ENCODE peak calls at places on chromosomes 7 and 10, in ten cellular contexts. D is lower lobe of right lung; V is cardiac muscle cell; P is dorsolateral prefrontal cortex; S is naive thymus-derived CD4-positive, alpha-beta T cell; K is uterus; C is aorta; Q is right lobe of liver; L is ovary; O is A549. G is an unnamed sample.

GRCh38 chr10:30088178-30088577 is 28.8 kb upstream of the JCAD start:
- DNase-seq in P (no peak), L (no peak), K (peak; percentile 39), D (no peak), O (no peak), S (no peak), V (no peak), C (no peak), Q (no peak), G (no peak)

GRCh38 chr10:71512794-71513379 is 116.2 kb downstream of the CDH23 start:
- DNase-seq in K (no peak), L (no peak), Q (no peak), S (no peak), V (peak; percentile 56), O (no peak), D (peak; percentile 70), C (peak; percentile 43), P (no peak), G (no peak)

GRCh38 chr7:150435047-150435389 is 15.4 kb upstream of the GIMAP8 start:
- DNase-seq in P (no peak), Q (peak; percentile 8), L (no peak), V (no peak), S (no peak), O (no peak), D (no peak), K (no peak), C (no peak), G (no peak)

GRCh38 chr7:122067077-122067476 is 77.0 kb downstream of the AASS start:
- DNase-seq in L (no peak), Q (no peak), S (no peak), K (no peak), P (no peak), O (no peak), D (no peak), C (no peak), V (no peak), G (no peak)

GRCh38 chr10:47253651-47254375 is 46.2 kb upstream of the GDF10 start:
- DNase-seq in Q (peak; percentile 28), V (peak; percentile 28), S (no peak), C (peak; percentile 92), D (no peak), L (no peak), P (no peak), K (no peak), O (no peak), G (peak; percentile 70)

GRCh38 chr10:59625842-59626522 is 83.7 kb downstream of the SLC16A9 start:
- DNase-seq in Q (no peak), D (no peak), K (peak; percentile 61), V (peak; percentile 75), P (peak; percentile 44), L (no peak), S (peak; percentile 65), O (peak; percentile 73), C (no peak), G (no peak)

GRCh38 chr7:31553636-31554035 is 39.7 kb downstream of the ITPRID1 start:
- DNase-seq in D (no peak), O (no peak), S (no peak), K (no peak), L (no peak), Q (no peak), C (no peak), P (no peak), V (no peak), G (no peak)

GRCh38 chr10:6211341-6212265 is 8.9 kb downstream of the PFKFB3 start:
- DNase-seq in C (peak; percentile 85), S (no peak), L (peak; percentile 72), D (no peak), V (peak; percentile 54), P (peak; percentile 85), O (peak; percentile 59), Q (no peak), K (peak; percentile 50), G (peak; percentile 65)

GRCh38 chr7:73983437-73984164 is 44.4 kb upstream of the ELN start:
- DNase-seq in V (no peak), K (no peak), C (peak; percentile 67), D (peak; percentile 46), O (no peak), Q (no peak), P (no peak), L (peak; percentile 46), S (no peak), G (no peak)

GRCh38 chr7:22572292-22572691 is 72.3 kb upstream of the STEAP1B start:
- DNase-seq in S (no peak), P (no peak), D (no peak), O (no peak), V (no peak), L (no peak), C (no peak), K (no peak), Q (no peak), G (no peak)

GRCh38 chr7:30771859-30772429 is 727 bp downstream of the MINDY4 start:
- DNase-seq in S (no peak), K (no peak), V (no peak), Q (no peak), C (no peak), D (no peak), O (no peak), L (no peak), P (no peak), G (no peak)

GRCh38 chr10:70910486-70911350 is 22.4 kb upstream of the PCBD1 start:
- DNase-seq in Q (no peak), C (peak; percentile 63), S (no peak), K (no peak), D (peak; percentile 41), O (no peak), V (no peak), L (peak; percentile 24), P (no peak), G (peak; percentile 23)

GRCh38 chr10:101618871-101619270 is 30.8 kb downstream of the DPCD start:
- DNase-seq in Q (no peak), L (no peak), P (no peak), C (no peak), V (no peak), S (no peak), K (no peak), D (no peak), O (no peak), G (no peak)

DNA sequence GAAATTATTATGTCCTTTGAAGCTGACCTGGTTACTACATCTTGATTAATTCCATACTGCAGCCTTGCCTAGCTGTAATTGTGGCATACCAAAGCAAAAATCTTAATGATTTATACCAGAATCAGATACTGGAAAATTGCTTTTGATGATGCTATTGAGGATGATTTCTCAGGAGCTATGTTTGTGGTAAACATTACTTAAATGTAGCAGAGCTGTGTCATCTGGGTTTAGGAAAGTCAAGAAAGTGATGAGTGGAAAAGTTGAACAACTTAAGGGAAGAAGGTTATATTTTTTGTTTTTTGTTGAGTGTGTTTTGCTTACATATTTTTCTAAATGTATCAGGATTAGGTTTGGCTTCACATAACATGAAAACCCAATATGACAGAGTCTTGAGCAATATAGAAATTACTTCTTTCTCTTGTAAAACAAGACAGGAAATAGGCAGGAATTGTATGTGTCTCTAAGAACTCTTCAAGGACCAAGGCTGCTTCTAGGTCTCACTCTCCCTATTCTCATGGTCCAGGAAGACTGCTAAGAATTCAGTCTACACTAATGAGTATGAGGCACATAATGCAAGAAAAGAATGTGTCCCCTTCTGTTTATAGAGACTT is 87.6 kb upstream of the MTPN start:
- DNase-seq in O (no peak), D (no peak), Q (no peak), C (no peak), V (no peak), L (no peak), S (no peak), K (no peak), P (no peak), G (no peak)
- H3K27ac ChIP-seq in O (no peak overlapping the region), D (no peak overlapping the region), Q (no peak overlapping the region), C (no peak overlapping the region), V (peak overlapping the region; percentile 34), L (no peak overlapping the region), S (no peak overlapping the region), K (no peak overlapping the region), P (no peak overlapping the region), G (no peak overlapping the region)

GRCh38 chr10:106525871-106526270 is 638.6 kb downstream of the SORCS1 start:
- DNase-seq in D (no peak), K (no peak), S (no peak), Q (no peak), O (no peak), L (no peak), C (no peak), V (no peak), P (no peak), G (no peak)

GRCh38 chr10:106528702-106529101 is 635.8 kb downstream of the SORCS1 start:
- DNase-seq in S (no peak), Q (no peak), L (no peak), C (no peak), V (no peak), D (no peak), O (no peak), K (no peak), P (no peak), G (no peak)
- H3K27ac ChIP-seq in S (no peak overlapping the region), Q (no peak overlapping the region), L (no peak overlapping the region), C (no peak overlapping the region), V (no peak overlapping the region), D (no peak overlapping the region), O (no peak overlapping the region), K (no peak overlapping the region), P (no peak overlapping the region), G (no peak overlapping the region)

DNA sequence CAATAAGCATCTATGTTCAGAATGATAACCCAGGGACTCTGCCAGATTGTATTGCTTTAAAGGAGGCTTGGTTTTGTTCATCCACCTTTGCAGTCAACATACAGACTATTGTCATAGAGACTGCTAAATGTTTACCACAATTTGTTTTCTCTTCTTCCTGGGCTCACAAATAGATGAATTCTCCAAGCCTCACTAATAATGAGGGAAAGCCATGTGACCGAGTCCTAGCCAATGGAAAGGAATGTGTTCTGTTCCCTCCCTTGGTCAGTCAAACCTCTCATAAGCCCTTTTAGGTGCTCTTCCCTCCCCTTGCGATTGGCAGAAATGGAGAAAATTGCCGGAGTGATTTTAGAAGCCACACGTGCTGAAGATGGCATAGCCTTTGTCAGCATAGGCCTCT is 136.9 kb downstream of the RTKN2 start:
- DNase-seq in K (no peak), L (no peak), P (no peak), D (no peak), V (no peak), S (no peak), Q (no peak), C (no peak), O (no peak), G (no peak)
- H3K27ac ChIP-seq in K (no peak overlapping the region), L (no peak overlapping the region), P (no peak overlapping the region), D (no peak overlapping the region), V (no peak overlapping the region), S (no peak overlapping the region), Q (no peak overlapping the region), C (no peak overlapping the region), O (no peak overlapping the region), G (no peak overlapping the region)

DNA sequence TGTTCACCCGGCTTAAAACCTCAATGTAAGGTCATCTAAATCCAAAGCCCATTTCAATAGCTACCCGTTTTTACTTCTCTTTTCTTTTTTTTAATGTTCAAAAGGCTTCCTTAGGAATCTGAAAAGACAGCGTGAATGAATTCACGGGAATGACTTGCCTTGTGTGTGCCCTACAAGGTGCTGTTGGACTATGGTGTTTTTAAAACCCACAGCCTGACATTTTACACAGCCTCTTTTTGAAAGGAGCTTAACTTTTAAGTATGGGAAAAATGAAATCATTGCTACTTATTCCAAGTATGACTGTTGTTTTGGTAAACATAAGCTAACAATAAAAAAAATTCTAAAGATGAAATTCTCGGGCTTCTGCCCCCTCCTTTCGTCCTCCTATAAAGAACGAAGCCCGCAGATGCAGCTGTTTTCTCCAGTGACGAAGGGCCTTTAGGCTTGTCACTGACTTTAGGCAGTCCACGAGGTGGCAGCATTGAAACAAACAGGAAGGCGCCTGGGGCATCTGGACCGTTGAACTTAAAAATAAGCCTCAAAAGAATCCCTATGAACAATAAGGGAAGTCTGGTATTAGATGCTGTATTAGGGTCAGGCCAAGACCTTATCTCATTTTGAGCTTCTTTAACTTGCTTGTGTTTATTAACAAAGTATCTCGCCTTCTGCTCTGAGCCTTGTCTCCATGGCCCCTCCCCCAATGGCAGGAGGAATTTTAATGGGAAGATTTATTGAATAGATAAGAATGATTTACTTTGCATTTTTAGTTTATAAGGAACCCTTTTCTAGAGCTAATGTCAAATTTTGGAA is 141.2 kb downstream of the NRP1 start:
- DNase-seq in Q (peak; percentile 83), L (peak; percentile 85), O (peak; percentile 93), P (peak; percentile 65), C (peak; percentile 87), K (peak; percentile 88), V (peak; percentile 82), D (peak; percentile 82), S (peak; percentile 70), G (peak; percentile 73)
- H3K27ac ChIP-seq in Q (peak overlapping the region; percentile 83), L (no peak overlapping the region), O (peak overlapping the region; percentile 79), P (no peak overlapping the region), C (no peak overlapping the region), K (peak overlapping the region; percentile 68), V (no peak overlapping the region), D (peak overlapping the region; percentile 5), S (no peak overlapping the region), G (peak overlapping the region; percentile 50)

G was measured in psoas muscle.